ENCODE peak calls at places on chromosomes 16 and 17, in six cellular contexts. C is NCI-H1417, K is amniotic stem cell, B is H4, X is B cell, J is DMS 273 treated with DMSO at 0.1 percent for 48 hours. U is an unnamed sample.

GRCh38 chr16:27729516-27730304 is 179.8 kb downstream of the KATNIP start:
- DNase-seq in X (no peak), J (no peak), C (no peak), K (no peak), B (no peak), U (no peak)

GRCh38 chr16:85586360-85587145 is 26.6 kb upstream of the GSE1 start:
- DNase-seq in C (no peak), X (no peak), K (no peak), B (no peak), J (peak), U (peak)

GRCh38 chr17:82244413-82245140 is 15.7 kb downstream of the SLC16A3 start:
- DNase-seq in X (no peak), C (no peak), K (no peak), J (no peak), B (no peak), U (peak)

GRCh38 chr16:85238233-85238647 is 126.0 kb upstream of the CIBAR2 start:
- DNase-seq in B (peak), J (peak), X (no peak), K (no peak), C (no peak), U (peak)

GRCh38 chr17:27430882-27431491 is 25.3 kb upstream of the KSR1 start:
- DNase-seq in K (peak), B (peak), C (no peak), J (no peak), X (no peak), U (peak)

GRCh38 chr16:20401475-20402016 is 3.0 kb downstream of the PDILT start:
- DNase-seq in K (no peak), C (no peak), B (no peak), X (no peak), J (no peak), U (no peak)

GRCh38 chr17:37744961-37745800 is at the start of gene HNF1B:
- DNase-seq in J (no peak), X (peak), K (no peak), B (no peak), C (no peak), U (no peak)

GRCh38 chr16:1917056-1917664 is 1.1 kb downstream of the HS3ST6 start:
- DNase-seq in J (no peak), B (no peak), X (no peak), C (peak), K (no peak), U (no peak)

GRCh38 chr16:79261461-79261860 is 339.1 kb downstream of the MAF start:
- DNase-seq in K (no peak), B (peak), X (no peak), C (no peak), J (no peak), U (no peak)

GRCh38 chr17:73798111-73798748 is 154.0 kb upstream of the SDK2 start:
- DNase-seq in K (no peak), C (no peak), B (peak), J (no peak), X (no peak), U (peak)

GRCh38 chr17:10737168-10737622 is 7.4 kb upstream of the TMEM220 start:
- DNase-seq in J (peak), B (peak), C (peak), K (peak), X (no peak), U (peak)

GRCh38 chr17:14845562-14846335 is 419.4 kb downstream of the PMP22 start:
- DNase-seq in B (no peak), J (no peak), K (no peak), X (no peak), C (no peak), U (peak)

GRCh38 chr16:84616515-84616914 is 1.4 kb downstream of the COTL1 start:
- DNase-seq in B (no peak), K (no peak), X (peak), J (no peak), C (peak), U (peak)

GRCh38 chr16:72400257-72401078 is 228.5 kb upstream of the PMFBP1 start:
- DNase-seq in C (peak), K (peak), X (peak), B (peak), J (peak), U (peak)

GRCh38 chr16:57601801-57602478 is 26.5 kb upstream of the ADGRG1 start:
- DNase-seq in C (no peak), J (no peak), X (peak), K (no peak), B (no peak), U (no peak)

GRCh38 chr17:83132251-83133081 is 53.1 kb downstream of the METRNL start:
- DNase-seq in B (no peak), K (no peak), X (no peak), C (no peak), J (no peak), U (no peak)

U was measured in EH.